ENCODE peak calls at places on chromosomes 6 and 20, in six cellular contexts. F, K, T, V, I and W are unnamed samples.

GRCh38 chr6:33768644-33769120 is 20.2 kb downstream of the LEMD2 start:
- DNase-seq in F (peak; percentile 80), K (peak; percentile 87), T (peak; percentile 76), V (peak; percentile 76), I (peak; percentile 61), W (peak; percentile 91)

GRCh38 chr20:4444404-4444803 is 277.3 kb upstream of the PRND start:
- DNase-seq in F (peak; percentile 24), K (no peak), T (no peak), V (no peak), I (peak; percentile 47), W (no peak)

GRCh38 chr20:35742741-35743523 is 872 bp upstream of the RBM39 start:
- DNase-seq in F (no peak), K (no peak), T (no peak), V (no peak), I (no peak), W (peak; percentile 48)

GRCh38 chr20:34363062-34364012 is at the start of gene ITCH:
- DNase-seq in F (peak; percentile 97), K (peak; percentile 99), T (peak; percentile 93), V (peak; percentile 99), I (peak; percentile 92), W (peak; percentile 97)

GRCh38 chr6:43181942-43182860 is at the start of gene CUL9:
- DNase-seq in F (peak; percentile 70), K (no peak), T (peak; percentile 87), V (peak; percentile 71), I (peak; percentile 60), W (peak; percentile 76)

GRCh38 chr6:9593566-9593965 is 821.3 kb downstream of the TFAP2A start:
- DNase-seq in F (peak; percentile 8), K (no peak), T (no peak), V (no peak), I (no peak), W (no peak)

GRCh38 chr6:3733321-3733925 is 18.1 kb downstream of the PXDC1 start:
- DNase-seq in F (no peak), K (no peak), T (no peak), V (no peak), I (no peak), W (no peak)

GRCh38 chr20:45408646-45409213 is 641 bp downstream of the DBNDD2 start:
- DNase-seq in F (no peak), K (no peak), T (no peak), V (no peak), I (no peak), W (no peak)